ENCODE peak calls at places on chromosomes 1 and 21, in ten cellular contexts. B, H, S, W, Z, G, P, V, A and N are unnamed samples.

GRCh38 chr1:162404550-162405160 is 7.3 kb downstream of the SH2D1B start:
- ATAC-seq in W (peak; percentile 95), G (no peak), B (no peak), V (peak; percentile 34), H (no peak), A (no peak), Z (no peak), P (no peak), S (no peak), N (peak; percentile 44)

GRCh38 chr1:66095190-66095589 is 302.5 kb downstream of the PDE4B start:
- ATAC-seq in B (no peak), V (no peak), W (no peak), G (no peak), P (no peak), H (no peak), Z (no peak), S (no peak), A (no peak), N (no peak)

GRCh38 chr1:55213885-55214213 is 1.3 kb downstream of the USP24 start:
- ATAC-seq in S (no peak), V (no peak), A (no peak), B (no peak), W (peak; percentile 7), P (no peak), Z (no peak), H (peak; percentile 6), G (peak; percentile 20), N (no peak)

GRCh38 chr21:42651515-42652401 is 1.7 kb upstream of the PDE9A start:
- ATAC-seq in W (no peak), G (no peak), H (no peak), B (no peak), A (no peak), Z (no peak), S (no peak), P (no peak), V (no peak), N (peak; percentile 16)

GRCh38 chr1:44947060-44947773 is 39.2 kb downstream of the EIF2B3 start:
- ATAC-seq in B (no peak), G (no peak), W (peak; percentile 24), P (no peak), Z (no peak), S (no peak), H (no peak), V (peak; percentile 90), A (no peak), N (no peak)

GRCh38 chr1:207851696-207852095 is 59.2 kb downstream of the CD34 start:
- ATAC-seq in Z (no peak), A (no peak), P (no peak), B (no peak), G (no peak), S (peak; percentile 28), V (peak; percentile 34), H (no peak), W (no peak), N (no peak)

GRCh38 chr1:4736254-4736653 is 81.8 kb downstream of the AJAP1 start:
- ATAC-seq in G (no peak), A (no peak), H (no peak), W (no peak), Z (no peak), V (peak; percentile 38), B (no peak), P (no peak), S (peak; percentile 75), N (no peak)

GRCh38 chr1:217539510-217539909 is 91.4 kb downstream of the GPATCH2 start:
- ATAC-seq in P (no peak), V (no peak), Z (no peak), B (no peak), H (no peak), G (no peak), S (no peak), W (peak; percentile 61), A (no peak), N (no peak)

GRCh38 chr21:21200939-21201610 is 202.9 kb downstream of the NCAM2 start:
- ATAC-seq in H (no peak), W (peak; percentile 29), A (no peak), V (peak; percentile 79), S (peak; percentile 49), Z (no peak), P (no peak), B (no peak), G (peak; percentile 47), N (no peak)

GRCh38 chr1:111938123-111938522 is 51.3 kb downstream of the KCND3 start:
- ATAC-seq in P (no peak), B (no peak), Z (no peak), V (no peak), H (no peak), W (no peak), A (no peak), S (no peak), G (no peak), N (peak; percentile 66)

GRCh38 chr1:89736937-89737733 is 83.7 kb upstream of the LRRC8D start:
- ATAC-seq in W (no peak), V (no peak), P (no peak), H (no peak), Z (no peak), S (no peak), B (no peak), A (no peak), G (no peak), N (no peak)

GRCh38 chr1:114853584-114853983 is 1.1 kb upstream of the SYCP1 start:
- ATAC-seq in P (no peak), B (no peak), H (no peak), V (no peak), Z (no peak), S (no peak), A (no peak), W (no peak), G (no peak), N (no peak)

GRCh38 chr1:61491497-61491896 is 233.4 kb downstream of the TM2D1 start:
- ATAC-seq in P (no peak), W (no peak), G (no peak), A (no peak), B (no peak), Z (peak; percentile 53), V (peak; percentile 92), H (no peak), S (no peak), N (no peak)

GRCh38 chr1:245956225-245956624 is 550.9 kb downstream of the SMYD3 start:
- ATAC-seq in S (peak; percentile 76), G (peak; percentile 79), A (peak; percentile 80), Z (no peak), W (no peak), P (peak; percentile 68), H (no peak), V (no peak), B (peak; percentile 70), N (no peak)

GRCh38 chr1:52404975-52405338 is 555 bp downstream of the PRPF38A start:
- ATAC-seq in P (no peak), A (no peak), W (no peak), Z (no peak), V (no peak), S (no peak), G (no peak), H (no peak), B (no peak), N (no peak)

GRCh38 chr1:29505537-29506220 is 269.4 kb downstream of the PTPRU start:
- ATAC-seq in S (no peak), H (no peak), A (no peak), Z (no peak), W (no peak), G (no peak), V (no peak), P (no peak), B (no peak), N (no peak)

GRCh38 chr21:36707763-36708511 is 9.0 kb downstream of the SIM2 start:
- ATAC-seq in B (no peak), A (no peak), S (no peak), G (no peak), Z (no peak), H (no peak), P (no peak), W (no peak), V (no peak), N (peak; percentile 1)

GRCh38 chr1:81573458-81573857 is 227.3 kb upstream of the ADGRL2 start:
- ATAC-seq in V (peak; percentile 36), A (no peak), P (no peak), B (no peak), Z (no peak), G (no peak), H (no peak), S (no peak), W (no peak), N (no peak)

GRCh38 chr1:66401244-66401643 is 132.7 kb upstream of the SGIP1 start:
- ATAC-seq in G (no peak), S (no peak), H (no peak), B (no peak), W (no peak), Z (no peak), V (no peak), P (no peak), A (peak; percentile 56), N (no peak)

GRCh38 chr1:227312364-227313025 is 5.8 kb downstream of the CDC42BPA start:
- ATAC-seq in P (no peak), S (no peak), W (no peak), A (no peak), G (no peak), Z (no peak), B (no peak), V (no peak), H (no peak), N (no peak)

GRCh38 chr21:35100351-35100771 is 51.3 kb upstream of the RUNX1 start:
- ATAC-seq in B (no peak), G (no peak), V (no peak), W (no peak), P (no peak), S (no peak), H (no peak), A (no peak), Z (no peak), N (no peak)

GRCh38 chr1:56436912-56437403 is 142.4 kb downstream of the PLPP3 start:
- ATAC-seq in A (no peak), Z (no peak), W (no peak), V (no peak), G (no peak), S (no peak), B (no peak), P (no peak), H (peak; percentile 84), N (no peak)

GRCh38 chr1:226734611-226735153 is 4.4 kb downstream of the ITPKB start:
- ATAC-seq in H (no peak), S (no peak), A (no peak), B (no peak), Z (no peak), P (no peak), G (no peak), V (no peak), W (no peak), N (no peak)

GRCh38 chr1:234601217-234602017 is 8.6 kb downstream of the IRF2BP2 start:
- ATAC-seq in A (peak; percentile 33), S (peak; percentile 48), W (no peak), G (peak; percentile 24), Z (peak; percentile 4), H (no peak), B (peak; percentile 47), V (no peak), P (peak; percentile 50), N (no peak)

GRCh38 chr21:26060335-26061115 is 110.0 kb downstream of the APP start:
- ATAC-seq in S (no peak), W (no peak), V (peak; percentile 19), Z (no peak), G (no peak), A (no peak), P (no peak), H (no peak), B (no peak), N (no peak)

GRCh38 chr21:23887709-23888303 is 1719.5 kb downstream of the MRPL39 start:
- ATAC-seq in G (peak; percentile 98), V (no peak), S (peak; percentile 78), B (peak; percentile 57), A (peak; percentile 84), Z (no peak), H (no peak), P (peak; percentile 92), W (no peak), N (no peak)

GRCh38 chr1:229298420-229298819 is 27.5 kb downstream of the RAB4A start:
- ATAC-seq in B (no peak), H (no peak), Z (no peak), V (no peak), A (no peak), P (no peak), S (no peak), W (no peak), G (no peak), N (no peak)

GRCh38 chr1:218759795-218760194 is 413.9 kb upstream of the LYPLAL1 start:
- ATAC-seq in S (no peak), A (no peak), B (no peak), G (no peak), P (no peak), W (no peak), Z (no peak), V (no peak), H (no peak), N (no peak)